ENCODE peak calls at places on chromosomes 4 and X, in six cellular contexts. C is Calu3, Q is lower lobe of right lung, B is Karpas-422, E is colonic mucosa, J is occipital lobe. N is an unnamed sample.

GRCh38 chrX:9147086-9147485 is 113.2 kb upstream of the FAM9B start:
- DNase-seq in C (no peak), Q (no peak), B (no peak), E (no peak), J (no peak), N (no peak)

GRCh38 chrX:129908636-129909035 is 2.7 kb downstream of the UTP14A start:
- DNase-seq in C (no peak), Q (no peak), B (no peak), E (no peak), J (no peak), N (no peak)

GRCh38 chr4:119647558-119647957 is 19.0 kb upstream of the PDE5A start:
- DNase-seq in C (no peak), Q (no peak), B (no peak), E (no peak), J (no peak), N (no peak)

GRCh38 chrX:47579537-47579936 is 2.7 kb upstream of the TIMP1 start:
- DNase-seq in C (no peak), Q (peak; percentile 45), B (no peak), E (no peak), J (no peak), N (peak; percentile 70)

GRCh38 chrX:133722756-133723155 is 262.6 kb downstream of the GPC3 start:
- DNase-seq in C (no peak), Q (no peak), B (no peak), E (no peak), J (no peak), N (no peak)

GRCh38 chr4:165874072-165874798 is 1.2 kb downstream of the TLL1 start:
- DNase-seq in C (no peak), Q (no peak), B (no peak), E (no peak), J (no peak), N (no peak)

GRCh38 chr4:78612398-78613005 is 60.9 kb downstream of the ANXA3 start:
- DNase-seq in C (peak; percentile 17), Q (no peak), B (peak; percentile 53), E (peak; percentile 42), J (no peak), N (no peak)

GRCh38 chr4:77695769-77696168 is 90.1 kb downstream of the CXCL13 start:
- DNase-seq in C (peak; percentile 19), Q (no peak), B (no peak), E (no peak), J (no peak), N (no peak)

GRCh38 chr4:84727491-84727890 is 144.6 kb downstream of the CDS1 start:
- DNase-seq in C (no peak), Q (no peak), B (no peak), E (no peak), J (no peak), N (no peak)

GRCh38 chrX:48683411-48683982 is at the start of gene WAS:
- DNase-seq in C (no peak), Q (peak; percentile 60), B (peak; percentile 90), E (no peak), J (no peak), N (no peak)

GRCh38 chr4:28248269-28248668 is 1387.6 kb downstream of the STIM2 start:
- DNase-seq in C (no peak), Q (no peak), B (no peak), E (no peak), J (no peak), N (no peak)

GRCh38 chr4:39353478-39354177 is 12.5 kb downstream of the RFC1 start:
- DNase-seq in C (no peak), Q (no peak), B (no peak), E (no peak), J (no peak), N (no peak)

GRCh38 chr4:69760455-69760854 is at the start of gene SULT1B1:
- DNase-seq in C (no peak), Q (peak; percentile 49), B (no peak), E (peak; percentile 85), J (no peak), N (peak; percentile 15)

GRCh38 chr4:39043058-39043696 is 11.0 kb upstream of the TMEM156 start:
- DNase-seq in C (no peak), Q (peak; percentile 26), B (no peak), E (no peak), J (no peak), N (no peak)

GRCh38 chrX:20067709-20068315 is 48.9 kb downstream of the MAP7D2 start:
- DNase-seq in C (peak; percentile 72), Q (peak; percentile 71), B (peak; percentile 80), E (peak; percentile 47), J (peak; percentile 1), N (peak; percentile 77)